ENCODE peak calls at places on chromosomes 11 and 22, in five cellular contexts. One of them, this sample, is unnamed.

GRCh38 chr11:124511739-124512138 is 31.7 kb downstream of the OR8B12 start:
- DNase-seq in breast epithelium: no peak
- DNase-seq in right lobe of liver: no peak
- DNase-seq in GM12878: no peak
- DNase-seq in tibial nerve: no peak
- DNase-seq in this sample: no peak

GRCh38 chr11:115965754-115966504 is 461.7 kb upstream of the CADM1 start:
- DNase-seq in breast epithelium: no peak
- DNase-seq in right lobe of liver: no peak
- DNase-seq in GM12878: no peak
- DNase-seq in tibial nerve: no peak
- DNase-seq in this sample: peak

GRCh38 chr11:103633037-103633788 is 403.2 kb upstream of the DDI1 start:
- DNase-seq in breast epithelium: no peak
- DNase-seq in right lobe of liver: no peak
- DNase-seq in GM12878: no peak
- DNase-seq in tibial nerve: no peak
- DNase-seq in this sample: no peak

GRCh38 chr22:40177738-40178416 is at the start of gene TNRC6B:
- DNase-seq in breast epithelium: peak
- DNase-seq in right lobe of liver: no peak
- DNase-seq in GM12878: peak
- DNase-seq in tibial nerve: peak
- DNase-seq in this sample: peak

GRCh38 chr11:78647986-78648875 is 73.6 kb upstream of the NARS2 start:
- DNase-seq in breast epithelium: no peak
- DNase-seq in right lobe of liver: no peak
- DNase-seq in GM12878: no peak
- DNase-seq in tibial nerve: no peak
- DNase-seq in this sample: no peak

GRCh38 chr11:86101941-86102407 is 33.1 kb upstream of the PICALM start:
- DNase-seq in breast epithelium: no peak
- DNase-seq in right lobe of liver: no peak
- DNase-seq in GM12878: no peak
- DNase-seq in tibial nerve: no peak
- DNase-seq in this sample: no peak

GRCh38 chr11:68364581-68364980 is 52.2 kb downstream of the LRP5 start:
- DNase-seq in breast epithelium: no peak
- DNase-seq in right lobe of liver: no peak
- DNase-seq in GM12878: no peak
- DNase-seq in tibial nerve: no peak
- DNase-seq in this sample: no peak

GRCh38 chr11:130162733-130163132 is 3.2 kb downstream of the ST14 start:
- DNase-seq in breast epithelium: no peak
- DNase-seq in right lobe of liver: no peak
- DNase-seq in GM12878: no peak
- DNase-seq in tibial nerve: no peak
- DNase-seq in this sample: no peak

GRCh38 chr22:17105143-17106129 is 15.7 kb downstream of the TMEM121B start:
- DNase-seq in breast epithelium: no peak
- DNase-seq in right lobe of liver: no peak
- DNase-seq in GM12878: no peak
- DNase-seq in tibial nerve: no peak
- DNase-seq in this sample: no peak

GRCh38 chr11:57597971-57598830 is 716 bp downstream of the SERPING1 start:
- DNase-seq in breast epithelium: peak
- DNase-seq in right lobe of liver: peak
- DNase-seq in GM12878: no peak
- DNase-seq in tibial nerve: peak
- DNase-seq in this sample: peak
- TF ChIP-seq POLR2A in breast epithelium: no peak
- TF ChIP-seq POLR2A in right lobe of liver: no peak
- TF ChIP-seq POLR2A in GM12878: no peak
- TF ChIP-seq POLR2A in tibial nerve: no peak
- TF ChIP-seq POLR2A in this sample: no peak

DNA sequence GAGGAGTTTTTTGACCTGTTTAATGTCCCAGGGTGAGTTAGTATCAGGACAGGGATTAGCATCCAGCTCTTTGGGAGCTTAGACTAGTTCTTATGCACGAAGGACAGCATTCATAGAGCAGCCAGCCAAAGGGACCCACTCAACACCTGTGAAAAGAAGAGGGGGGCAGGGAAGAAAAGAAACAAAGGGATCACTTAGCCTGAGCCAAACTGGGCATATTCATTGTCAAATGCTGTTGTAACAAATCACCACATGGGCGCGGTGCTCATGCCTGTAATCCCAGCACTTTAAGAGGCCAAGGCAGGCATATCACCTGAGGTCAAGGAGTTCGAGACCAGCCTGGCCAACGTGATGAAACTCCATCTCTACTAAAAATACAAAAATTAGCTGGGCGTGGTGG is 57.3 kb downstream of the CHRDL2 start:
- DNase-seq in breast epithelium: no peak
- DNase-seq in right lobe of liver: no peak
- DNase-seq in GM12878: no peak
- DNase-seq in tibial nerve: no peak
- DNase-seq in this sample: no peak
- TF ChIP-seq POLR2A in breast epithelium: no peak
- TF ChIP-seq POLR2A in right lobe of liver: no peak
- TF ChIP-seq POLR2A in GM12878: no peak
- TF ChIP-seq POLR2A in tibial nerve: no peak
- TF ChIP-seq POLR2A in this sample: no peak

DNA sequence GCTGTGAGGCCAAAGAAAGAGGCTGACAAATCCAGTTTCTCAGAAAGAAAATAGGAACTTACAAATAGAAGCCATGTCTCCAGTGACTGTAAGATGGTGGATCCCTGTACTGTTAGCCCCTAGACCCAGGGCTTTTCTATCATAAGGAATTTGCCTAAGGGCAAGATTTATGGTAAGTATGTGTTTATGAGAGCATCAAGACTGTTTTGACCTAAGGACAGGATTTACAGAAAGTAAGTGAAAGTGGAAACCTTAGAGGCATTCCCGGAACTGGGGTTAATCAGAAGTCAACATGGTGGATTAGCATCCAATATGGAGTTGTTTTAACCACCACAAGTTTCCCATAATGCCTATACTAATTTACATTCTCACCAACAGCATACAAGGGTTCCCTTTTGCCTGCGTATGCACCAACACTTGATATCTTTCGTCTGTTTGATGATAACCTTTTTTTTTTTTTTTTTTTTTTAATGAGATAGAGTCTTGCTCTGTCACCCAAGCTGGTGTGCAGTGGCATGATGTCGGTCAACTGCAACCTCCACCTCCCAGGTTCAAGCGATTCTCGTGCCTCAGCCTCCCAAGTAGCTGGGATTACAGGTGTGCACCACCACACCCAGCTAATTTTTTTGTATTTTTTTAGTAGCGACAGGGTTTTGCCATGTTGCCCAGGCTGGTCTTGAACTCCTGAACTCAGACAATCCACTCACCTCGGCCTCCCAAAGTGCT is 40.2 kb downstream of the BIRC2 start:
- DNase-seq in breast epithelium: no peak
- DNase-seq in right lobe of liver: no peak
- DNase-seq in GM12878: no peak
- DNase-seq in tibial nerve: no peak
- DNase-seq in this sample: no peak
- TF ChIP-seq POLR2A in breast epithelium: no peak
- TF ChIP-seq POLR2A in right lobe of liver: no peak
- TF ChIP-seq POLR2A in GM12878: no peak
- TF ChIP-seq POLR2A in tibial nerve: no peak
- TF ChIP-seq POLR2A in this sample: no peak

GRCh38 chr11:69636512-69636866 is 4.5 kb upstream of the CCND1 start:
- DNase-seq in breast epithelium: no peak
- DNase-seq in right lobe of liver: peak
- DNase-seq in GM12878: no peak
- DNase-seq in tibial nerve: peak
- DNase-seq in this sample: no peak
- TF ChIP-seq POLR2A in breast epithelium: no peak
- TF ChIP-seq POLR2A in right lobe of liver: peak
- TF ChIP-seq POLR2A in GM12878: no peak
- TF ChIP-seq POLR2A in tibial nerve: peak
- TF ChIP-seq POLR2A in this sample: no peak

GRCh38 chr11:65717906-65718305 is 2.7 kb downstream of the RNASEH2C start:
- DNase-seq in breast epithelium: no peak
- DNase-seq in right lobe of liver: no peak
- DNase-seq in GM12878: no peak
- DNase-seq in tibial nerve: no peak
- DNase-seq in this sample: no peak
- TF ChIP-seq POLR2A in breast epithelium: no peak
- TF ChIP-seq POLR2A in right lobe of liver: no peak
- TF ChIP-seq POLR2A in GM12878: no peak
- TF ChIP-seq POLR2A in tibial nerve: no peak
- TF ChIP-seq POLR2A in this sample: no peak

DNA sequence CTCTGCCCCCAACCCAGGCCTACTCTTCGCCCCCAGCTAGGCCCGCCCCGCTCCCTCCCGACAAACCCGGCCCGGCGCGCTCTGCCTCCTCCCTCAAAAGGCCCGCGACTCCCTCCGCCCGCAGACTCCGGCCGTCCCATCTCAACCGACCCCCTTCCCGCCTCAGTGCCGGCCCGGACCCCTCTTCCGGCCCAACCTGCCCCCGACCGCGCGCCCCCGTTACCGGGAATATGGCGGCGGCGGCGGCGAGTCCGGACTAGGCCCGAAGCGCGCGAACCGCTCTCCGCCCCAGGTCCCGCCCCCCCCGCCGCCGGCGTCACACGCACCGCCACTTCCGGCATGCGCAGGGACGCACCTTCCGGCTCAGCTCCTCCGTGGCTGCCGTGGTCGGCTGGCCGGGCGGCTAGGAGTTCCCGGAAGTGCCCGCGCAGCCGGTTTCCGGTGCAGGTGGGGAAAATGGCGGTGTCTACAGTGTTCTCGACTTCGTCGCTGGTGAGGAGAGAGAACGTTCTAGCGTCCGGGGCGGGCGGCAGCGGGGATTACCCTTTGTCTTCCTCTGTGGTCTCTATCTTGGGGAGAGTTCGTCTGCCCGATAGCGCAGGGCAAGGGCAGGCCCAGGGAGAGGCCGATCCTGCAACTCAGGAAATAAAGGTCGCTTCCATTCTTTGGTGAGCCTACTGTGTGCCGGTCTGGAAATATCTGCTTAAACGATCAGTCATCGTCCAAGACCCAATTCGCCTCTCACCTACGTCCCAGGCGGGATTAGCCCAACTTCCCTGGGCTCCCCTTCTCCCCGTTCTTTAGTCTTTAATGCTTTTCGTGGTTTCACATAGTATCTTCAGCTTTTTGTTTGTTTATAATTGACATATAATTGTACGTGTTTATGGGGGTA is at the start of the genes CPSF7 and SDHAF2:
- DNase-seq in breast epithelium: peak
- DNase-seq in right lobe of liver: peak
- DNase-seq in GM12878: peak
- DNase-seq in tibial nerve: peak
- DNase-seq in this sample: peak
- TF ChIP-seq POLR2A in breast epithelium: peak
- TF ChIP-seq POLR2A in right lobe of liver: peak
- TF ChIP-seq POLR2A in GM12878: peak
- TF ChIP-seq POLR2A in tibial nerve: peak
- TF ChIP-seq POLR2A in this sample: peak

DNA sequence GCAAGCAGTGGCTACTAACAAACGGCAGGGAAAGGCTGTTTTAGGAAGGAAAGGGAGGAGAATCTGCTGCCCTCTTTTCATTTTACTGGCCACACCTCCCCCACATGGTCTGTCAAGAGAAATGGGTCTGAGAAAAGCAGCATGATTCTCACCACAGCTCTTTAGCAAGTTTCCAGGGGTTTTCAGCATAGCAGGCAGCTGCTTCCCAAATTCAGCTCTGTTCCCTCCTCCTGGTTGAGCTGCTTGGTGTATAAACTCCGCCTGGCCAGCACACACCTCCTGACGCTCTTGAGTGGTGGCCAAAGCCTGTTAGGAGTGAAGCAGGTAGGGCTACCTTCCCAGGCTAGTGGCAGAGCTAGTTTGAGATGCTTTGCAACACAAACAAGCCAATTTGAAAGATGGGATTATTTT is 438.5 kb upstream of the CCDC90B start:
- DNase-seq in breast epithelium: peak
- DNase-seq in right lobe of liver: peak
- DNase-seq in GM12878: no peak
- DNase-seq in tibial nerve: peak
- DNase-seq in this sample: no peak
- TF ChIP-seq POLR2A in breast epithelium: no peak
- TF ChIP-seq POLR2A in right lobe of liver: no peak
- TF ChIP-seq POLR2A in GM12878: no peak
- TF ChIP-seq POLR2A in tibial nerve: no peak
- TF ChIP-seq POLR2A in this sample: no peak

GRCh38 chr22:38982008-38982927 is at the start of gene APOBEC3B:
- DNase-seq in breast epithelium: no peak
- DNase-seq in right lobe of liver: peak
- DNase-seq in GM12878: peak
- DNase-seq in tibial nerve: peak
- DNase-seq in this sample: peak
- TF ChIP-seq POLR2A in breast epithelium: no peak
- TF ChIP-seq POLR2A in right lobe of liver: peak
- TF ChIP-seq POLR2A in GM12878: peak
- TF ChIP-seq POLR2A in tibial nerve: no peak
- TF ChIP-seq POLR2A in this sample: peak

GRCh38 chr11:45100338-45100737 is 46.1 kb upstream of the PRDM11 start:
- DNase-seq in breast epithelium: no peak
- DNase-seq in right lobe of liver: no peak
- DNase-seq in GM12878: no peak
- DNase-seq in tibial nerve: peak
- DNase-seq in this sample: no peak

GRCh38 chr11:45102810-45103621 is 43.4 kb upstream of the PRDM11 start:
- DNase-seq in breast epithelium: peak
- DNase-seq in right lobe of liver: no peak
- DNase-seq in GM12878: peak
- DNase-seq in tibial nerve: peak
- DNase-seq in this sample: peak

GRCh38 chr11:45104790-45105084 is 41.7 kb upstream of the PRDM11 start:
- DNase-seq in breast epithelium: no peak
- DNase-seq in right lobe of liver: no peak
- DNase-seq in GM12878: no peak
- DNase-seq in tibial nerve: no peak
- DNase-seq in this sample: no peak

GRCh38 chr11:45104006-45104789 is 42.2 kb upstream of the PRDM11 start:
- DNase-seq in breast epithelium: no peak
- DNase-seq in right lobe of liver: no peak
- DNase-seq in GM12878: no peak
- DNase-seq in tibial nerve: no peak
- DNase-seq in this sample: no peak

DNA sequence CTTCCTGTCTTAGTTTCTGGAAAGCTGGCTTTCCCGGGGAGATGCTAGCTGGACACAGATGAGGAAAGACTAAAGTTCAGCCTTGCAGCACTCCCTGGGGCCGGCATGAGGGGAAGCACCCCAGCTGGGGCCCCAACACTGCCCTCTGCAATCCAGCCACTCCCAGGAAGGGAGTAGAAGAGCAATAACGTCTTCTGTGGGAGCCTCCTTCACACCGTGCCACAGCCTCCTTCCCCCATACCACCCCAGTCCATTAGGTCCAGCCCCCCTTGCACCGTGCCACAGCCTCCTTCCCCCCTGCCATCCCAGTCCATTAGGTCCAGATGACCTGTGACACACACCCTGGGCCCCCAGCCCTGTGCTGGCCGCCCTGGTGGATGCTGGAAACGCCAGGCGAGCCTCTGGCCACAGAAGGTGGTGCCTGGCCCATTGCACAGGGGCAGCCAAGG is 44.1 kb upstream of the PRDM11 start:
- DNase-seq in breast epithelium: peak
- DNase-seq in right lobe of liver: no peak
- DNase-seq in GM12878: no peak
- DNase-seq in tibial nerve: peak
- DNase-seq in this sample: no peak
- TF ChIP-seq POLR2A in breast epithelium: no peak
- TF ChIP-seq POLR2A in right lobe of liver: no peak
- TF ChIP-seq POLR2A in GM12878: no peak
- TF ChIP-seq POLR2A in tibial nerve: no peak
- TF ChIP-seq POLR2A in this sample: no peak

This sample was measured in H54.